ENCODE peak calls at places on chromosomes 6 and 20, in seven cellular contexts. P is WTC11; E is sigmoid colon; X is lower lobe of right lung; R is mesothelial cell of epicardium; V is CD8-positive, alpha-beta T cell; N is neural crest cell. C is an unnamed sample.

GRCh38 chr6:85459224-85459901 is 9.5 kb downstream of the NT5E start:
- DNase-seq in X (no peak), P (no peak), V (no peak), N (no peak), R (no peak), E (no peak), C (no peak)

GRCh38 chr6:47298475-47298874 is 11.2 kb downstream of the TNFRSF21 start:
- DNase-seq in E (no peak), V (no peak), X (no peak), P (no peak), R (no peak), N (no peak), C (no peak)

GRCh38 chr6:28377879-28378278 is 21.7 kb downstream of the ZSCAN12 start:
- DNase-seq in E (no peak), N (no peak), P (no peak), X (no peak), V (no peak), R (no peak), C (no peak)

GRCh38 chr6:40722081-40722480 is 134.9 kb upstream of the LRFN2 start:
- DNase-seq in P (no peak), N (no peak), X (no peak), R (no peak), E (no peak), V (no peak), C (no peak)

GRCh38 chr20:23078351-23078993 is 7.7 kb downstream of the CD93 start:
- DNase-seq in V (no peak), E (peak; percentile 56), P (no peak), R (no peak), X (no peak), N (no peak), C (no peak)

GRCh38 chr6:127570739-127571389 is 6.1 kb upstream of the C6orf58 start:
- DNase-seq in N (no peak), X (no peak), V (no peak), E (no peak), P (no peak), R (no peak), C (no peak)

GRCh38 chr20:33704197-33704924 is 15.7 kb downstream of the PXMP4 start:
- DNase-seq in E (no peak), X (no peak), V (no peak), P (no peak), R (no peak), N (no peak), C (no peak)

GRCh38 chr20:8523684-8524083 is 391.6 kb downstream of the PLCB1 start:
- DNase-seq in N (no peak), E (no peak), P (peak; percentile 14), X (no peak), V (no peak), R (no peak), C (peak; percentile 47)

GRCh38 chr20:1424336-1424735 is 31.5 kb upstream of the FKBP1A start:
- DNase-seq in E (no peak), X (no peak), V (no peak), P (no peak), R (no peak), N (no peak), C (no peak)

GRCh38 chr20:19903168-19903676 is 113.9 kb upstream of the NAA20 start:
- DNase-seq in P (no peak), X (peak; percentile 62), E (peak; percentile 79), N (no peak), V (no peak), R (no peak), C (peak; percentile 59)

GRCh38 chr6:108348655-108349349 is 53.9 kb downstream of the AFG1L start:
- DNase-seq in P (no peak), X (no peak), E (no peak), R (no peak), N (no peak), V (no peak), C (no peak)

GRCh38 chr20:53917145-53918009 is 153.0 kb downstream of the BCAS1 start:
- DNase-seq in E (peak; percentile 77), V (no peak), P (no peak), R (no peak), X (no peak), N (no peak), C (no peak)

GRCh38 chr6:34412643-34413214 is 13.1 kb downstream of the RPS10 start:
- DNase-seq in E (no peak), R (no peak), V (no peak), N (no peak), P (no peak), X (no peak), C (no peak)

GRCh38 chr20:49323622-49324238 is 45.9 kb upstream of the ZNFX1 start:
- DNase-seq in N (no peak), P (no peak), V (no peak), E (no peak), R (no peak), X (no peak), C (peak; percentile 82)
- TF ChIP-seq CTCF in N (no peak), P (no peak), V (peak; percentile 33), E (no peak), R (no peak), X (peak; percentile 25), C (peak; percentile 21)

GRCh38 chr6:114087496-114087895 is 116.5 kb upstream of the HDAC2 start:
- DNase-seq in P (no peak), N (no peak), R (no peak), V (no peak), E (no peak), X (no peak), C (no peak)
- TF ChIP-seq CTCF in P (no peak), N (no peak), R (no peak), V (no peak), E (no peak), X (no peak), C (no peak)

GRCh38 chr6:137829641-137830083 is 37.4 kb upstream of the TNFAIP3 start:
- DNase-seq in X (no peak), R (no peak), E (no peak), N (no peak), P (no peak), V (no peak), C (no peak)

GRCh38 chr6:137827411-137827940 is 39.6 kb upstream of the TNFAIP3 start:
- DNase-seq in P (no peak), X (no peak), N (no peak), R (no peak), E (no peak), V (no peak), C (no peak)

GRCh38 chr6:137827977-137828815 is 38.9 kb upstream of the TNFAIP3 start:
- DNase-seq in V (no peak), X (no peak), R (no peak), E (no peak), P (no peak), N (no peak), C (no peak)

GRCh38 chr6:137832110-137832509 is 34.9 kb upstream of the TNFAIP3 start:
- DNase-seq in R (no peak), V (no peak), X (no peak), E (no peak), N (no peak), P (no peak), C (no peak)

DNA sequence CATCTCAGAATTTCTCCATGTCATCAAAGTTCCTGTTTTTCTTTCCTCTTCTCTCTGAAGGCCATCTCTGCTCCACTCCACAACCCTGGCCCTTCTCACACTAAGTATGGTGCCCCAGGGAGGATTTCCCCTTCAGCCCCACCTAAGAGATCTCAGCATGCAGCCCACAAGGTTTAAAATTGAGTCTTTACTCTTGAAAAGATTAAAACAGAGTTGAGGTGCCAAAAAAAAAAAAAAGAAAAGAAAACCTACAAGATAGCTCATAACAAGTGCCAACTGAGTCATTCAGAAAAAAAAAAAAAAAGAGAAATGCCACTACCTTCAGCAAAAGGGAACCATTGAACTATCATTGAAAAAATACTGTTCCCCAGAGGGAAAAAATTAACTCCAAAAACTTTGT is 36.5 kb upstream of the TNFAIP3 start:
- DNase-seq in R (no peak), N (no peak), V (no peak), X (no peak), P (no peak), E (no peak), C (no peak)
- TF ChIP-seq CTCF in R (no peak), N (no peak), V (no peak), X (no peak), P (no peak), E (no peak), C (no peak)

GRCh38 chr20:50713677-50714101 is 17.7 kb upstream of the PARD6B start:
- DNase-seq in P (peak; percentile 35), N (no peak), E (peak; percentile 70), R (no peak), V (no peak), X (no peak), C (peak; percentile 33)
- TF ChIP-seq CTCF in P (no peak), N (no peak), E (peak; percentile 53), R (no peak), V (no peak), X (peak; percentile 40), C (peak; percentile 17)

GRCh38 chr6:64259372-64259771 is 623.8 kb downstream of the PHF3 start:
- DNase-seq in V (no peak), R (no peak), E (no peak), P (no peak), X (no peak), N (no peak), C (no peak)
- TF ChIP-seq CTCF in V (no peak), R (no peak), E (no peak), P (no peak), X (no peak), N (no peak), C (no peak)

DNA sequence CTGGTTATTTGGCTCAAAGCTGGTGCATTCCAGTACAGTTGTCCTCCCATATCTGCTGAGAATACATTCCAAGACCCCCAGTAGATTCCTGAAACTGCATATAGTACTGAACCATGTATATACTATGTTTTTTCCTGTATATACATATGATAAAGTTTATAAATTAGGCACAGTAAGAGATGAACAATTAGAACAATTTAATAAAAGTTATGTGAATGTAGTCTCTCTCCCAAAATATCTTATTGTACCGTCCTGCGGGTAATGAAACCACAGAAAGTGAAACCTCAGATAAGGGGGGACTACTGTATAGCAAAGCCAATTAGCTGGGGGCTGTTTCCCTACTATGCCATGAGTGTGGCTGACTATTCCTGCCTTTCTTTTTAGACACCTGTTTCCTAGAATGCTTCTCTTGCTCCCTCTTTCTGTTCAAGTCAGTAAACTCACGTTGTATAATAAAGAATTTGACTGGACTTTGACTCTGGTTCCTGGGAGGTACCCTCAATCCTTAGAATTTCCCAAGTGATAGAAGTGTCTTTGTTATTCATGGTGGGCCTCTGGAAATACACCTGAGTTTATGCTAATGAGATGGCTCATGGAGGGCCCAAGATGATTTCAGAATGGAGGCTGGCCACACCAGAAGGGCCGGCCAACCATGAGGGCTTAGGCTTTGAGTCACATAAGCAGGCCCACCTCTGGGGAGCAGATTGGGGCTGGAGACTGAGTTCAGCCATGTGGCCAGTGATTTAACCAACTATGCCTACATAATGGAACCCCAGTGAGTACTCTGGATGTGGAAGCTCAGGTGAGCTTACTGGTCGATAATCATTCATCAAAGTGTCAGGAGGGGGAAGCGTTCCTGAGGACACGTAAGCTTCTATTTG is 689 bp upstream of the BLOC1S5 start:
- DNase-seq in V (no peak), P (no peak), N (no peak), R (no peak), X (no peak), E (no peak), C (no peak)
- TF ChIP-seq CTCF in V (no peak), P (no peak), N (no peak), R (no peak), X (no peak), E (no peak), C (no peak)